ENCODE peak calls at places on chromosomes 2 and 18, in ten cellular contexts. One of them, this sample, is unnamed.
A peak's percentile ranks its signal among the peaks of the same experiment; 100 is the strongest.

GRCh38 chr18:8402237-8402636 is 207.0 kb upstream of the RAB12 start:
- DNase-seq in astrocyte of the spinal cord: no peak
- DNase-seq in endothelial cell: no peak
- DNase-seq in GM10248: no peak
- DNase-seq in HCT116: no peak
- DNase-seq in heart left ventricle: no peak
- DNase-seq in mucosa of descending colon: no peak
- DNase-seq in A549: no peak
- DNase-seq in GM13976: no peak
- DNase-seq in RWPE1: no peak
- DNase-seq in this sample: no peak

GRCh38 chr2:238574490-238575271 is 148.0 kb downstream of the ASB1 start:
- DNase-seq in GM13976: no peak
- DNase-seq in A549: no peak
- DNase-seq in GM10248: no peak
- DNase-seq in HCT116: no peak
- DNase-seq in heart left ventricle: no peak
- DNase-seq in astrocyte of the spinal cord: no peak
- DNase-seq in mucosa of descending colon: no peak
- DNase-seq in RWPE1: no peak
- DNase-seq in endothelial cell: no peak
- DNase-seq in this sample: no peak

GRCh38 chr2:95073856-95074662 is 47.5 kb downstream of the MRPS5 start:
- DNase-seq in endothelial cell: no peak
- DNase-seq in heart left ventricle: no peak
- DNase-seq in GM13976: peak; percentile 4
- DNase-seq in mucosa of descending colon: no peak
- DNase-seq in HCT116: no peak
- DNase-seq in RWPE1: no peak
- DNase-seq in A549: no peak
- DNase-seq in GM10248: no peak
- DNase-seq in astrocyte of the spinal cord: no peak
- DNase-seq in this sample: no peak

GRCh38 chr18:54296017-54296416 is 26.7 kb downstream of the POLI start:
- DNase-seq in heart left ventricle: no peak
- DNase-seq in A549: no peak
- DNase-seq in astrocyte of the spinal cord: peak; percentile 51
- DNase-seq in GM13976: no peak
- DNase-seq in mucosa of descending colon: no peak
- DNase-seq in HCT116: no peak
- DNase-seq in RWPE1: no peak
- DNase-seq in endothelial cell: no peak
- DNase-seq in GM10248: no peak
- DNase-seq in this sample: peak; percentile 37

GRCh38 chr2:158963036-158963435 is 5.4 kb upstream of the TANC1 start:
- DNase-seq in HCT116: no peak
- DNase-seq in astrocyte of the spinal cord: no peak
- DNase-seq in heart left ventricle: no peak
- DNase-seq in GM10248: no peak
- DNase-seq in RWPE1: no peak
- DNase-seq in A549: no peak
- DNase-seq in mucosa of descending colon: no peak
- DNase-seq in GM13976: no peak
- DNase-seq in endothelial cell: no peak
- DNase-seq in this sample: no peak

GRCh38 chr18:37521500-37522465 is 43.8 kb downstream of the CELF4 start:
- DNase-seq in endothelial cell: no peak
- DNase-seq in GM13976: no peak
- DNase-seq in A549: no peak
- DNase-seq in heart left ventricle: no peak
- DNase-seq in GM10248: no peak
- DNase-seq in astrocyte of the spinal cord: no peak
- DNase-seq in HCT116: no peak
- DNase-seq in mucosa of descending colon: no peak
- DNase-seq in RWPE1: no peak
- DNase-seq in this sample: no peak

GRCh38 chr2:216308532-216308931 is 63.8 kb downstream of the MARCHF4 start:
- DNase-seq in astrocyte of the spinal cord: peak; percentile 59
- DNase-seq in GM13976: no peak
- DNase-seq in A549: no peak
- DNase-seq in endothelial cell: no peak
- DNase-seq in GM10248: no peak
- DNase-seq in heart left ventricle: no peak
- DNase-seq in RWPE1: no peak
- DNase-seq in HCT116: no peak
- DNase-seq in mucosa of descending colon: no peak
- DNase-seq in this sample: peak; percentile 86

GRCh38 chr2:107128381-107128780 is 242.4 kb upstream of the ST6GAL2 start:
- DNase-seq in HCT116: no peak
- DNase-seq in GM10248: no peak
- DNase-seq in RWPE1: no peak
- DNase-seq in endothelial cell: no peak
- DNase-seq in mucosa of descending colon: no peak
- DNase-seq in heart left ventricle: no peak
- DNase-seq in astrocyte of the spinal cord: no peak
- DNase-seq in GM13976: no peak
- DNase-seq in A549: no peak
- DNase-seq in this sample: no peak

GRCh38 chr2:28654286-28654980 is 97.2 kb upstream of the PPP1CB start:
- DNase-seq in A549: no peak
- DNase-seq in GM13976: no peak
- DNase-seq in endothelial cell: no peak
- DNase-seq in astrocyte of the spinal cord: no peak
- DNase-seq in HCT116: no peak
- DNase-seq in heart left ventricle: no peak
- DNase-seq in GM10248: no peak
- DNase-seq in mucosa of descending colon: no peak
- DNase-seq in RWPE1: no peak
- DNase-seq in this sample: no peak

DNA sequence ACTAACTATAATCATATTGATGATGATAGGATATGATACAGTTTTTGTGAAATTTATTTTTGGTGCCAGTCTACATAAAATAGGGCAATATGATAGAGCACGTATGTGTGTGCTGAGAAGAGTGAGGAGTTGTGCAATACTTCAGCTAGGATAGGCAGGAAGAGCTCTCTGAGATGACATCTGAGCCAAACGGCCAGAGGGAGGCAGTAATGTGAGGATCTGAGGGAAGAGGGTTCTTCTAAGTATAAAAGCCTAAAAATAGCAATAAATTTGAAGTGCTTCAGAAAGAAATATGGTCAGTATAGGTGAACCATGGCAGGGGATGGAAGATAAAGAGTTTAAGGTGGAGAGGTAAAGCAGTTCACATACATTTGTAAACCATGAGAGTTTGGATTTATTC is 102.5 kb downstream of the OLA1 start:
- DNase-seq in GM10248: no peak
- DNase-seq in mucosa of descending colon: no peak
- DNase-seq in RWPE1: no peak
- DNase-seq in HCT116: no peak
- DNase-seq in heart left ventricle: no peak
- DNase-seq in astrocyte of the spinal cord: no peak
- DNase-seq in A549: peak; percentile 57
- DNase-seq in endothelial cell: no peak
- DNase-seq in GM13976: no peak
- DNase-seq in this sample: no peak
- TF ChIP-seq CTCF in GM10248: no peak
- TF ChIP-seq CTCF in mucosa of descending colon: no peak
- TF ChIP-seq CTCF in RWPE1: no peak
- TF ChIP-seq CTCF in HCT116: peak; percentile 39
- TF ChIP-seq CTCF in heart left ventricle: no peak
- TF ChIP-seq CTCF in astrocyte of the spinal cord: peak; percentile 5
- TF ChIP-seq CTCF in A549: peak; percentile 26
- TF ChIP-seq CTCF in endothelial cell: no peak
- TF ChIP-seq CTCF in GM13976: no peak
- TF ChIP-seq CTCF in this sample: no peak

GRCh38 chr2:241738040-241738686 is 3.7 kb downstream of the D2HGDH start:
- DNase-seq in heart left ventricle: no peak
- DNase-seq in astrocyte of the spinal cord: no peak
- DNase-seq in HCT116: no peak
- DNase-seq in A549: no peak
- DNase-seq in mucosa of descending colon: peak; percentile 54
- DNase-seq in RWPE1: no peak
- DNase-seq in GM13976: no peak
- DNase-seq in GM10248: no peak
- DNase-seq in endothelial cell: no peak
- DNase-seq in this sample: no peak

GRCh38 chr2:241733391-241734207 is 831 bp upstream of the D2HGDH start:
- DNase-seq in GM10248: no peak
- DNase-seq in HCT116: no peak
- DNase-seq in endothelial cell: no peak
- DNase-seq in RWPE1: peak; percentile 61
- DNase-seq in heart left ventricle: no peak
- DNase-seq in astrocyte of the spinal cord: no peak
- DNase-seq in A549: no peak
- DNase-seq in mucosa of descending colon: peak; percentile 59
- DNase-seq in GM13976: no peak
- DNase-seq in this sample: no peak

GRCh38 chr2:241734208-241734466 is 293 bp upstream of the D2HGDH start:
- DNase-seq in HCT116: no peak
- DNase-seq in heart left ventricle: no peak
- DNase-seq in GM13976: no peak
- DNase-seq in A549: no peak
- DNase-seq in astrocyte of the spinal cord: no peak
- DNase-seq in endothelial cell: no peak
- DNase-seq in mucosa of descending colon: no peak
- DNase-seq in GM10248: no peak
- DNase-seq in RWPE1: no peak
- DNase-seq in this sample: no peak

GRCh38 chr2:241736111-241736510 is 1.7 kb downstream of the D2HGDH start:
- DNase-seq in GM13976: no peak
- DNase-seq in astrocyte of the spinal cord: no peak
- DNase-seq in A549: no peak
- DNase-seq in mucosa of descending colon: no peak
- DNase-seq in heart left ventricle: no peak
- DNase-seq in GM10248: no peak
- DNase-seq in HCT116: no peak
- DNase-seq in endothelial cell: no peak
- DNase-seq in RWPE1: no peak
- DNase-seq in this sample: no peak

GRCh38 chr2:241734467-241735208 is at the start of gene D2HGDH:
- DNase-seq in GM13976: peak; percentile 98
- DNase-seq in HCT116: peak; percentile 47
- DNase-seq in heart left ventricle: peak; percentile 94
- DNase-seq in GM10248: peak; percentile 98
- DNase-seq in astrocyte of the spinal cord: peak; percentile 74
- DNase-seq in RWPE1: peak; percentile 90
- DNase-seq in endothelial cell: peak; percentile 97
- DNase-seq in A549: peak; percentile 86
- DNase-seq in mucosa of descending colon: peak; percentile 97
- DNase-seq in this sample: peak; percentile 83
- TF ChIP-seq CTCF in GM13976: no peak
- TF ChIP-seq CTCF in HCT116: no peak
- TF ChIP-seq CTCF in heart left ventricle: no peak
- TF ChIP-seq CTCF in GM10248: no peak
- TF ChIP-seq CTCF in astrocyte of the spinal cord: no peak
- TF ChIP-seq CTCF in RWPE1: no peak
- TF ChIP-seq CTCF in endothelial cell: no peak
- TF ChIP-seq CTCF in A549: no peak
- TF ChIP-seq CTCF in mucosa of descending colon: no peak
- TF ChIP-seq CTCF in this sample: no peak

GRCh38 chr2:167258712-167259111 is 370.4 kb downstream of the XIRP2 start:
- DNase-seq in GM13976: no peak
- DNase-seq in A549: no peak
- DNase-seq in heart left ventricle: no peak
- DNase-seq in mucosa of descending colon: no peak
- DNase-seq in endothelial cell: no peak
- DNase-seq in HCT116: no peak
- DNase-seq in astrocyte of the spinal cord: no peak
- DNase-seq in GM10248: no peak
- DNase-seq in RWPE1: no peak
- DNase-seq in this sample: no peak

GRCh38 chr2:167265004-167265403 is 376.7 kb downstream of the XIRP2 start:
- DNase-seq in GM10248: no peak
- DNase-seq in RWPE1: no peak
- DNase-seq in astrocyte of the spinal cord: no peak
- DNase-seq in heart left ventricle: no peak
- DNase-seq in A549: no peak
- DNase-seq in GM13976: no peak
- DNase-seq in endothelial cell: no peak
- DNase-seq in mucosa of descending colon: no peak
- DNase-seq in HCT116: no peak
- DNase-seq in this sample: no peak

GRCh38 chr2:167265722-167266121 is 377.4 kb downstream of the XIRP2 start:
- DNase-seq in A549: no peak
- DNase-seq in GM13976: no peak
- DNase-seq in mucosa of descending colon: no peak
- DNase-seq in endothelial cell: no peak
- DNase-seq in heart left ventricle: no peak
- DNase-seq in HCT116: no peak
- DNase-seq in astrocyte of the spinal cord: no peak
- DNase-seq in GM10248: no peak
- DNase-seq in RWPE1: no peak
- DNase-seq in this sample: no peak

DNA sequence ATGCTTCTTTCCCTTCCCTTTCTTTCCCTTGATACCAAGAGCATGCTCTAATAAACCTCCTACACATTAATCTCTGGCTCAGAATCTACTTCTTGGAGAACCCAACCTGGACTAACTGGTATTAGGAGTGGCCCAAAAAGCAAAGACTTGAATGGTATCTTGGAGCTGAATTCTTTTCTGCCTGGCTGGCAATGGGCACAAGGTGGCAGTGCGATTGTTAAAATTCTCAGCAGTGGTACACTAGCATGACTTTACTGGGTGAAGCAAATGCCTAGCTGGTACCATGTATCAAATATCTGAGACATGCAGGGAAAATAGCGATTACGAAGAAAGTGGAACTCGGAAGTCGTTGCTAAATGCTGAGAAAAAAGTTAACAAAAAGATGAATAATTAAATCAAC is 376.1 kb downstream of the XIRP2 start:
- DNase-seq in HCT116: no peak
- DNase-seq in astrocyte of the spinal cord: peak; percentile 30
- DNase-seq in mucosa of descending colon: no peak
- DNase-seq in RWPE1: no peak
- DNase-seq in endothelial cell: peak; percentile 11
- DNase-seq in A549: peak; percentile 9
- DNase-seq in GM13976: no peak
- DNase-seq in GM10248: no peak
- DNase-seq in heart left ventricle: no peak
- DNase-seq in this sample: no peak
- TF ChIP-seq CTCF in HCT116: peak; percentile 31
- TF ChIP-seq CTCF in astrocyte of the spinal cord: peak; percentile 63
- TF ChIP-seq CTCF in mucosa of descending colon: peak; percentile 29
- TF ChIP-seq CTCF in RWPE1: no peak
- TF ChIP-seq CTCF in endothelial cell: peak; percentile 11
- TF ChIP-seq CTCF in A549: no peak
- TF ChIP-seq CTCF in GM13976: no peak
- TF ChIP-seq CTCF in GM10248: no peak
- TF ChIP-seq CTCF in heart left ventricle: no peak
- TF ChIP-seq CTCF in this sample: peak; percentile 11

DNA sequence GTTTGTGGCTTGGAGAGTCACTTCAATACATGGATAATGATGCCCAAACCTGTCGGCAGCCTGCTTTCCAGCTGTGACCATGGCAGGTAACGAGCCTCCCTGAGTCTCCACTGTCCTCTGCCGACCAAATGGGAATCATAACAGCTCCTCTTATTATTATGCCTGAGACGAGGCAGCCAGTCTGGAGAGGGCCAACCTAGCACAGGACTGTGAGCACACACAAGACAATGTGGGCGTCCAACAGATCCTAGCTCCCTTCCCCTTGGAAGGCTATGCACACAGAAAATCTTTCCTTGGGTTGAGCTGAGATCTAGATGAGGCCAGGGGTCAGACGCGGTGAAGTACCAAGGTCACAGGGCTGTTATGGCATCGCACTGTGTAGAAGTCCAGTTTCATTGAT is 890 bp upstream of the SLC4A3 start:
- DNase-seq in HCT116: no peak
- DNase-seq in GM10248: no peak
- DNase-seq in GM13976: no peak
- DNase-seq in A549: no peak
- DNase-seq in astrocyte of the spinal cord: no peak
- DNase-seq in heart left ventricle: no peak
- DNase-seq in RWPE1: no peak
- DNase-seq in endothelial cell: no peak
- DNase-seq in mucosa of descending colon: no peak
- DNase-seq in this sample: no peak
- TF ChIP-seq CTCF in HCT116: no peak
- TF ChIP-seq CTCF in GM10248: no peak
- TF ChIP-seq CTCF in GM13976: no peak
- TF ChIP-seq CTCF in A549: no peak
- TF ChIP-seq CTCF in astrocyte of the spinal cord: no peak
- TF ChIP-seq CTCF in heart left ventricle: no peak
- TF ChIP-seq CTCF in RWPE1: no peak
- TF ChIP-seq CTCF in endothelial cell: no peak
- TF ChIP-seq CTCF in mucosa of descending colon: no peak
- TF ChIP-seq CTCF in this sample: no peak